ENCODE peak calls at places on chromosome 1, in seven cellular contexts. D, X, S, W, B, Z and G are unnamed samples.

GRCh38 chr1:10617318-10617717 is 142.6 kb downstream of the PEX14 start:
- DNase-seq in W (no peak), Z (no peak), X (no peak), B (no peak), D (no peak), S (no peak), G (no peak)

GRCh38 chr1:9714257-9714718 is 62.8 kb downstream of the PIK3CD start:
- DNase-seq in Z (no peak), D (no peak), W (no peak), X (peak; percentile 54), S (peak; percentile 88), B (peak; percentile 72), G (no peak)

GRCh38 chr1:203045821-203046594 is 19.7 kb downstream of the PPFIA4 start:
- DNase-seq in B (no peak), D (no peak), Z (no peak), S (no peak), X (no peak), W (no peak), G (peak; percentile 35)

GRCh38 chr1:167250482-167250881 is 29.8 kb downstream of the POU2F1 start:
- DNase-seq in D (no peak), W (peak; percentile 27), B (no peak), S (no peak), Z (no peak), X (no peak), G (no peak)

GRCh38 chr1:156492013-156492590 is 8.5 kb downstream of the MEF2D start:
- DNase-seq in Z (no peak), B (no peak), W (no peak), S (no peak), X (no peak), D (no peak), G (no peak)

GRCh38 chr1:202255343-202255742 is 61.7 kb downstream of the LGR6 start:
- DNase-seq in S (no peak), X (no peak), D (peak; percentile 60), Z (no peak), B (no peak), W (no peak), G (peak; percentile 34)

GRCh38 chr1:185626344-185626743 is 107.8 kb upstream of the HMCN1 start:
- DNase-seq in Z (no peak), S (no peak), B (no peak), W (peak; percentile 88), X (peak; percentile 7), D (no peak), G (no peak)

GRCh38 chr1:225470691-225471452 is 43.0 kb upstream of the LBR start:
- DNase-seq in Z (no peak), X (no peak), W (no peak), B (no peak), D (no peak), S (peak; percentile 28), G (no peak)

GRCh38 chr1:79207331-79207730 is 200.8 kb upstream of the ADGRL4 start:
- DNase-seq in X (no peak), W (peak; percentile 9), D (no peak), B (no peak), Z (no peak), S (no peak), G (no peak)

GRCh38 chr1:213560226-213560625 is 427.5 kb upstream of the PROX1 start:
- DNase-seq in W (no peak), D (no peak), S (no peak), Z (no peak), X (no peak), B (no peak), G (no peak)

GRCh38 chr1:36352910-36353878 is 29.7 kb upstream of the EVA1B start:
- DNase-seq in B (no peak), Z (no peak), W (peak; percentile 29), D (peak; percentile 83), S (no peak), X (no peak), G (peak; percentile 79)

GRCh38 chr1:1013922-1014617 is 773 bp downstream of the ISG15 start:
- DNase-seq in D (peak; percentile 14), X (no peak), Z (no peak), S (peak; percentile 59), W (no peak), B (no peak), G (peak; percentile 21)

GRCh38 chr1:36070349-36070748 is 13.5 kb upstream of the TEKT2 start:
- DNase-seq in B (no peak), Z (no peak), W (no peak), D (no peak), X (no peak), S (no peak), G (no peak)

GRCh38 chr1:83929184-83929583 is 69.7 kb downstream of the TTLL7 start:
- DNase-seq in S (no peak), X (no peak), W (no peak), D (peak; percentile 39), B (no peak), Z (no peak), G (peak; percentile 73)

GRCh38 chr1:181417915-181418314 is 65.4 kb upstream of the CACNA1E start:
- DNase-seq in X (no peak), S (no peak), W (no peak), Z (no peak), D (no peak), B (no peak), G (no peak)

GRCh38 chr1:181425566-181425965 is 57.8 kb upstream of the CACNA1E start:
- DNase-seq in W (no peak), B (no peak), Z (no peak), S (no peak), X (no peak), D (no peak), G (no peak)

GRCh38 chr1:181424786-181425403 is 58.4 kb upstream of the CACNA1E start:
- DNase-seq in Z (peak; percentile 89), B (peak; percentile 64), D (peak; percentile 59), S (peak; percentile 88), X (peak; percentile 90), W (peak; percentile 76), G (peak; percentile 58)

DNA sequence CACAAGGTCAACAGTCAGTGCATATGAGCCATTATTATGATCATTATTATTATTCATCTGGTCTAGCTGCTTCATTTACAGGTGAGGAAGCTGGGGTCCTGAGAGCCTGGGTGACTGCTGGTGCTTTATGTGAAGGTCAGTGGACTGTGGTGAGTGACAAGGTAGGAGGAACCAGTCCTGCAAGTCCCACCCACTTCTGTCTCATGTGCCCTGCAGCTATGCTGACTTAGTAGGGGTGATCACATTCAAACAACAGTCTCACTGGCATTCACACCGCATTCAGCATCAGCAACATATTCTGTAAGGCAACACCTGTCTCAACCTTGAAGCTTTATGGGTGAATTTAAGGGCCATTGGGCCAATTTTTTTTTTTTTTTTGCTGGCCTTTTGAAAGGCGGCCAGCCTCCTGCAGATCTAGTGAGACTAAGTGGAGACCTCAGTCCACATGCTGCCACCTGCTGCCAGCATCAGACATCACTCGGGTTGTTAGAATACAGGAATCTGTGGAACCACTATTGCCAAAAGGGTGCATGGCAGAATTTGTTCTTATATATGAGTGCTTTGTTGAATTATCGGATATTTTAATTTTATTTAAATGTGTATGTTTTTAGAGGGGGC is 59.9 kb upstream of the CACNA1E start:
- DNase-seq in Z (peak; percentile 23), D (peak; percentile 3), B (peak; percentile 5), X (peak; percentile 73), W (peak; percentile 60), S (peak; percentile 72), G (peak; percentile 14)
- H4K8ac ChIP-seq in Z (no peak overlapping the region), D (no peak overlapping the region), B (no peak overlapping the region), X (no peak overlapping the region), W (no peak overlapping the region), S (no peak overlapping the region), G (no peak overlapping the region)

DNA sequence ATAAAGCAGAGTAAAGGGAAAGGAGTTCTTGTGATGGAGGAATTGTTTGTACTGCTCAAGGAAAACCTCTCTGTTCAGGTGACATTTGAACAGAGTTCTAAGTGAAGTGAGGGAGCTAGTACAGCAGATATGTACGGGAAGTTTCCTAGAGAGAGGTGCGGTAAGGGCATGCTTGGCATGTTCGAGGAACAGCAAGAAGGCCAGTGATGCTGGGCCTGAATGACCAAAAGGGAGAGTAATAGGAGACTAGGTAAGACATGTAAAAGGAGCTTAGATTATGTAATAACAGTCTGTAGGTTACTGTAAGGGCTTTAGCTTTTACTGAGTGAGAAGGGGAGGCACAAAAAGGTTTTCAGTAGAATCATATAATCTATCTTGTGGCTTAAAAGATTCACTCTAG is 63.9 kb downstream of the PIK3R3 start:
- DNase-seq in S (no peak), Z (no peak), B (no peak), X (no peak), D (no peak), W (peak; percentile 26), G (no peak)
- H4K8ac ChIP-seq in S (no peak overlapping the region), Z (no peak overlapping the region), B (no peak overlapping the region), X (no peak overlapping the region), D (no peak overlapping the region), W (no peak overlapping the region), G (no peak overlapping the region)

GRCh38 chr1:8474369-8474768 is 156.5 kb downstream of the SLC45A1 start:
- DNase-seq in B (no peak), Z (no peak), X (no peak), S (no peak), W (no peak), D (no peak), G (no peak)
- H4K8ac ChIP-seq in B (no peak overlapping the region), Z (no peak overlapping the region), X (no peak overlapping the region), S (no peak overlapping the region), W (no peak overlapping the region), D (no peak overlapping the region), G (no peak overlapping the region)

DNA sequence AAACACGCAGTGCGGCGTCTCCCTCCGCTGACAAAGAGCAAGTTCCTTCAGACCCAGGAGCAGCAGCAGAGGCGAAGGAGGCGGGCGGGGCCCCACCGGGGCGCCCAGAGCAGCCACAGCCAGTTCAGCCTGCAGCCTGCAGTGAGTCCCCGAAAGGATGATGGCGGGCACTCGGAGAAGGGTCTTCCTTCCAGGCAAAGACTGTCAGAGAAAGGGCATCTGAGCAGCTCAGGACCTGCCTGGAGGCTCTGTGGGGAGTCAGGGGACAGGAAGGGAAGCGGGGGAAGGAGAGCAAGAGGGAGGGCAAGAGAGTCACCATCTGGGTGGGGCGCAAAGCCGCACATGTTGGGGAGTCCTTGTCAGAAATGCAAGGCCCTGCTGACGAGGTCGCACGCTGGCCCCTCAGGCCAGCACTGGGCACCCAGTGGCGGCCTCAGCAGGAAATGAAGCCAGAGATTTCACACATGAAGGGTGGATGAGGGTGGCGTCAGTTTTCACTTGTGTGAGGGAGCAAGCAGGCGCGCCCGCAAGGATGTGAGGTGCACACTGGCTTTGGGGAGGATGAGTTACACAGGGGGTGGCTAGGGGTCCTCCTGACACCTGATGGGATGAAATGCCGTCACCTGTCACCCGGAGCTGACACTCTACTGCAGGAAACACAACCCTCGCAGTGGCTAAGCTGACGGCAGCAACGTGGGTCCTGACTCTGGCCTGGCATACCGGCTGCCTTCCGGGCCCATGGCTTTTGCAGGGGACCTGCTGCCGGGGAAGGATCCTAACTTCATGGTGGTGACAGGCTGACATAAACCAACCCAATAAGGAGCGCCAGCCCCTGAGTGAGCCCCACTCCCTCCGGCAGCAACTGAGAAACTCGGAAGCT is 6.6 kb downstream of the LRRC47 start:
- DNase-seq in W (no peak), S (no peak), D (no peak), X (no peak), Z (no peak), B (no peak), G (no peak)
- H4K8ac ChIP-seq in W (no peak overlapping the region), S (no peak overlapping the region), D (no peak overlapping the region), X (no peak overlapping the region), Z (no peak overlapping the region), B (no peak overlapping the region), G (no peak overlapping the region)